ENCODE peak calls at places on chromosomes 11 and 22, in seven cellular contexts. J is fibroblast of mammary gland, G is colonic mucosa, T is fibroblast of the aortic adventitia, Z is glutamatergic neuron, K is lower leg skin, D is BJ. P is an unnamed sample.

GRCh38 chr11:57432714-57433163 is 5.8 kb upstream of the SLC43A3 start:
- DNase-seq in Z (no peak), J (peak), T (peak), D (no peak), G (no peak), K (peak), P (no peak)

GRCh38 chr11:109015283-109015682 is 350.4 kb downstream of the DDX10 start:
- DNase-seq in D (no peak), G (no peak), Z (no peak), K (no peak), T (peak), J (no peak), P (no peak)

GRCh38 chr11:16925495-16926065 is 88.6 kb downstream of the PLEKHA7 start:
- DNase-seq in G (peak), D (no peak), T (no peak), K (no peak), J (no peak), Z (peak), P (peak)

GRCh38 chr11:44982496-44983062 is 31.9 kb upstream of the TP53I11 start:
- DNase-seq in K (no peak), D (no peak), T (no peak), G (no peak), Z (no peak), J (no peak), P (no peak)

GRCh38 chr22:47446331-47446730 is 683.9 kb downstream of the TBC1D22A start:
- DNase-seq in K (no peak), T (no peak), Z (no peak), G (peak), D (no peak), J (no peak), P (no peak)

GRCh38 chr11:2451336-2451735 is 6.5 kb downstream of the KCNQ1 start:
- DNase-seq in J (no peak), G (no peak), K (no peak), Z (no peak), T (no peak), D (no peak), P (no peak)

GRCh38 chr11:118921929-118922744 is 3.6 kb downstream of the BCL9L start:
- DNase-seq in K (peak), Z (no peak), G (peak), T (peak), J (peak), D (no peak), P (peak)

GRCh38 chr11:66548774-66549630 is 2.3 kb downstream of the ACTN3 start:
- DNase-seq in Z (no peak), D (no peak), J (no peak), K (no peak), T (no peak), G (no peak), P (no peak)

GRCh38 chr11:95451261-95451660 is 220.3 kb upstream of the SESN3 start:
- DNase-seq in J (no peak), K (no peak), D (no peak), Z (no peak), T (peak), G (no peak), P (no peak)

GRCh38 chr22:32880906-32881596 is 79.5 kb downstream of the TIMP3 start:
- DNase-seq in G (peak), J (peak), Z (peak), K (peak), D (no peak), T (peak), P (peak)

GRCh38 chr11:89159974-89160373 is 17.7 kb upstream of the TYR start:
- DNase-seq in G (no peak), K (no peak), J (no peak), D (no peak), T (no peak), Z (no peak), P (no peak)
- TF ChIP-seq CTCF in G (no peak), K (no peak), J (no peak), D (no peak), T (no peak), Z (no peak), P (no peak)

GRCh38 chr22:42901790-42902508 is 44.9 kb upstream of the ARFGAP3 start:
- DNase-seq in J (no peak), G (no peak), Z (no peak), T (no peak), K (no peak), D (no peak), P (no peak)
- TF ChIP-seq CTCF in J (peak), G (no peak), Z (peak), T (peak), K (no peak), D (peak), P (peak)

GRCh38 chr11:112345708-112346107 is 85.0 kb upstream of the PLET1 start:
- DNase-seq in T (no peak), Z (peak), D (no peak), J (no peak), G (no peak), K (no peak), P (no peak)
- TF ChIP-seq CTCF in T (no peak), Z (no peak), D (peak), J (no peak), G (no peak), K (no peak), P (peak)

GRCh38 chr22:17007852-17008731 is at the start of gene GAB4:
- DNase-seq in T (no peak), G (no peak), K (no peak), J (no peak), D (no peak), Z (no peak), P (no peak)

GRCh38 chr22:17007257-17007656 is 765 bp downstream of the GAB4 start:
- DNase-seq in K (no peak), G (no peak), D (no peak), Z (no peak), T (no peak), J (no peak), P (no peak)

GRCh38 chr22:17013396-17014100 is 5.5 kb upstream of the GAB4 start:
- DNase-seq in Z (no peak), D (no peak), J (no peak), K (no peak), G (no peak), T (no peak), P (no peak)

GRCh38 chr22:17012267-17012666 is 4.2 kb upstream of the GAB4 start:
- DNase-seq in T (no peak), J (no peak), K (no peak), G (no peak), Z (no peak), D (no peak), P (no peak)

GRCh38 chr22:17009640-17010291 is 1.7 kb upstream of the GAB4 start:
- DNase-seq in D (no peak), J (no peak), K (no peak), G (no peak), Z (no peak), T (no peak), P (no peak)
- TF ChIP-seq CTCF in D (no peak), J (no peak), K (no peak), G (no peak), Z (no peak), T (no peak), P (no peak)

GRCh38 chr11:60629399-60629798 is 70.0 kb upstream of the MS4A8 start:
- DNase-seq in Z (no peak), G (no peak), T (no peak), K (no peak), D (no peak), J (no peak), P (no peak)

GRCh38 chr11:60625262-60625661 is 74.2 kb upstream of the MS4A8 start:
- DNase-seq in J (peak), Z (no peak), D (peak), G (peak), K (no peak), T (peak), P (no peak)
- TF ChIP-seq CTCF in J (peak), Z (no peak), D (peak), G (peak), K (no peak), T (no peak), P (peak)

DNA sequence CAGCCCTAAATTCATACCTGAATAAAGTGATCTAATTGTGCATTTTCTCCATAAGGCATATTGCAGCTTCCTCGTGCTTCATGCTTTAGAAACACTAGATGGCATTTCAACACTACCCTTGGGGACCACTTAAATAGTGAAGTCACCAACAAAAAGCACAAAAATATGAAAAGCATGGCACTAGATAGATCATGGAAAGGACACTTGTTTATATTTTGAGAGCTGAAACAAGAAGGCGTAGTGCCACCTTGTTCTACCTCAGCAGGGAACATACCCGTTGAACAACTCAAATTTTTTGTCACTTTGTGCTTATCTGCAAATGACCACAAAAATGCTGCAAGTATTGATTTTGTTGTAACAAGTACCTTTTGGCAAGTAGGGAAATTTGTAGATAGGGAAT is 8.6 kb downstream of the TBCEL start:
- DNase-seq in J (no peak), G (no peak), Z (no peak), T (no peak), D (no peak), K (no peak), P (no peak)
- TF ChIP-seq CTCF in J (no peak), G (no peak), Z (no peak), T (no peak), D (no peak), K (no peak), P (no peak)

P was measured in type B pancreatic cell.